ENCODE peak calls at places on chromosomes 3 and 15, in eight cellular contexts. S is body of pancreas, O is endodermal cell, J is AG04450, U is suprapubic skin, C is heart right ventricle, P is GM23338, G is lower lobe of right lung. Z is an unnamed sample.

GRCh38 chr3:42172047-42172654 is 81.0 kb downstream of the TRAK1 start:
- DNase-seq in O (no peak), J (no peak), G (no peak), C (no peak), U (no peak), S (no peak), P (no peak), Z (no peak)

GRCh38 chr15:42577514-42578031 is 2.2 kb downstream of the STARD9 start:
- DNase-seq in O (peak; percentile 60), P (no peak), C (no peak), G (no peak), J (no peak), U (no peak), S (no peak), Z (no peak)

GRCh38 chr3:127590282-127590592 is 296 bp downstream of the TPRA1 start:
- DNase-seq in C (peak; percentile 42), O (no peak), G (no peak), P (peak; percentile 45), J (no peak), U (no peak), S (no peak), Z (peak; percentile 84)

GRCh38 chr3:61562810-61563613 is 1.6 kb downstream of the PTPRG start:
- DNase-seq in G (peak; percentile 50), S (no peak), U (peak; percentile 64), C (peak; percentile 24), P (peak; percentile 39), O (peak; percentile 79), J (no peak), Z (peak; percentile 73)

GRCh38 chr3:152968388-152969024 is 133.6 kb downstream of the P2RY1 start:
- DNase-seq in C (no peak), U (no peak), O (no peak), J (no peak), S (no peak), G (no peak), P (no peak), Z (no peak)

GRCh38 chr3:31210068-31210650 is 315.7 kb upstream of the GADL1 start:
- DNase-seq in S (no peak), C (no peak), G (no peak), P (peak; percentile 71), O (peak; percentile 71), J (no peak), U (no peak), Z (no peak)

GRCh38 chr3:174270841-174271240 is 588.3 kb upstream of the NAALADL2 start:
- DNase-seq in P (no peak), S (no peak), O (no peak), J (peak; percentile 37), C (no peak), G (no peak), U (no peak), Z (no peak)

GRCh38 chr3:59121346-59122144 is 71.7 kb upstream of the CFAP20DC start:
- DNase-seq in S (no peak), J (no peak), U (no peak), P (peak; percentile 42), O (peak; percentile 55), G (no peak), C (no peak), Z (peak; percentile 31)

GRCh38 chr3:150057227-150057626 is 86.5 kb upstream of the PFN2 start:
- DNase-seq in O (no peak), G (no peak), P (no peak), S (no peak), U (no peak), J (no peak), C (no peak), Z (no peak)

GRCh38 chr3:11154953-11155325 is 646 bp downstream of the HRH1 start:
- DNase-seq in S (no peak), P (peak; percentile 60), U (no peak), G (no peak), J (no peak), C (no peak), O (peak; percentile 79), Z (peak; percentile 77)

GRCh38 chr3:48655586-48655985 is 7.1 kb downstream of the CELSR3 start:
- DNase-seq in S (no peak), U (no peak), O (no peak), P (no peak), G (peak; percentile 67), C (no peak), J (no peak), Z (no peak)

DNA sequence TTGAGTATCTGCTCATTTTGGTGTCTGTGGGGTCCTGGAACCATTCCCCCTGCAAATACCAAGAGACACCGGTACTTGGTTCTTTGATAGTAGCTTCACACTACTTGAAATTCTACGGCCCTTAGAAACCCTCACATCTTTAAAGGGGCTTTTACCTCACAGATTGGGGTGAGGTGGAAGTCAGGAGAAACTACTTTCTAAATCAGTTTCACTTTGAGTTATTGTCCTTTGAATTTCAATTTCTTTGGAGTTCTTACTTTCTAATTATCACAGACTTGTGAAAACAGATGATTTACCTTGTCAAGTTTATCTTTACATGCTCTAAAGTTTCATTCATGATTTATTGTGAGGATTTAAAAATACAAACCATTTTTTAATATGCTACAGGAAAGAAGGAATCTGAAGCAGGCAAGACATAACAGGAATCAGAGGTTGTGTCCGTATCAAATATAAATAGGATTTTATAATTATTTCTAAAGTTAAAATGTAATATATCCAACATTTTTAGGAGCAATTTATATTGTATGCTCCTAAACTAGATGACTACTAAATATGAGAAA is 98.9 kb downstream of the NEDD4 start:
- DNase-seq in G (no peak), C (no peak), O (no peak), S (no peak), U (no peak), P (no peak), J (no peak), Z (no peak)
- H3K4me3 ChIP-seq in G (peak overlapping the region; percentile 1), C (peak overlapping the region; percentile 22), O (no peak overlapping the region), S (no peak overlapping the region), U (no peak overlapping the region), P (no peak overlapping the region), J (no peak overlapping the region), Z (no peak overlapping the region)

GRCh38 chr3:123336441-123336851 is 112.4 kb downstream of the ADCY5 start:
- DNase-seq in O (no peak), J (no peak), U (peak; percentile 36), C (no peak), P (no peak), S (no peak), G (no peak), Z (no peak)

GRCh38 chr3:123338021-123338619 is 110.8 kb downstream of the ADCY5 start:
- DNase-seq in C (no peak), O (no peak), S (peak; percentile 71), J (no peak), G (no peak), U (peak; percentile 53), P (no peak), Z (no peak)

GRCh38 chr3:123336001-123336400 is 112.9 kb downstream of the ADCY5 start:
- DNase-seq in J (no peak), U (no peak), G (no peak), C (no peak), S (no peak), P (no peak), O (no peak), Z (no peak)

GRCh38 chr3:123338620-123339061 is 110.2 kb downstream of the ADCY5 start:
- DNase-seq in G (no peak), O (no peak), C (peak; percentile 71), P (no peak), U (peak; percentile 38), S (no peak), J (no peak), Z (no peak)

DNA sequence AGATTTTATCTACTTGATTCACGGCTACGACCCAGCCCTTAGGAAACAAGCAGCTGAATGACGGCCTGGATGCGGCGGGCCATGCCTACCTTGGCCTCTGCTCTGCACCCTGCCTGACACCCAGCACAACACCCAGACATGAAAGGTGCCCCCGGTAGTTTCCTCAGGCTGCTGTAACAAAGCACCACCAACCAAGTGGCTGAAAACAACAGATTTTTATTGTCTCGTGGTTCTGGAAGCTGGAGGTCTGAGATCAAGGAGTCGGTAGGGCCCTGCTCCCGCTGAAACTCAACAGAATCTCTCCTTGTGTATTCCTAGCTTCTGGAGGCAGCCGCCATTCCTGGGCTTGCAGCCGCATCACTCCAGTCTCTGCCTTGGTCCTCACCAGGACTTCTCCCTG is 111.7 kb downstream of the ADCY5 start:
- DNase-seq in P (no peak), G (no peak), O (no peak), S (no peak), U (peak; percentile 20), J (no peak), C (no peak), Z (no peak)
- H3K27me3 ChIP-seq in P (no peaks in the 10 kb centered on the region), G (no peaks in the 10 kb centered on the region), O (no peaks in the 10 kb centered on the region), S (no peaks in the 10 kb centered on the region), U (no peaks in the 10 kb centered on the region), J (peaks cover 41% of the 10 kb centered on the region), C (no peaks in the 10 kb centered on the region), Z (no peaks in the 10 kb centered on the region)

DNA sequence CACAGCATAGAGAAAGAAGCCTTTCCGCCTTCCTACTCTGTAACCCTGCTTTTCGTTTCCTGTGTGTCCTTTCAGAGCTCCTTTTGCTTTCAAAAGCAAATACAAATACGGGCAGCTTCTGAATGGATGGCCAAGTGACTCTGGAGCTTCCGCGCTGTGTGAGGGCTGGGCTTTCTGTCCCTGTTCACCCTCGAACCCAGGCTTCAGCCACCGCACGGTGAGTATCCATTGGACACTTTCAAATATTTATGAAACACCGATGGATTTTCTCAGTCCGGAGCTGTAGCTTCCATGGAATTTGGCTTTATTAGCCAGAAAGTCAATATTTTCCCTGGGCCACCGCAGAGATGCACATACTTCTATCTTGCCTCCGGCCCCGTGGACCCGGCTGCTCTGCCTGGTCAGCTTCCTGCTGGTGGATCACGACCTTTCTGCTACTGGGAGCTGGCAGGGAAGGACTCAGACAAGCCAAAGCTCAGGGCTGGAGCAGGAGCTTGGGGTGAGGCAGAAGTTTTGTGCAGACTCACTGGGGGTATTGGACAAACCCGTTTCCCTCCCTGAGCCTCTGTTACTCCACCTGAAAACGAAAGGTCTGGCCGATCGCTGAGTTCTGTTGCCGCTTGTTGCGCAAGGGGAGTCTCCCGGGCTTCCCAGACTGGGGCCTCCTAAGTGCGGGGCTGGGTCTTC is 63.6 kb downstream of the LINGO1 start:
- DNase-seq in S (peak; percentile 4), U (no peak), G (peak; percentile 64), C (no peak), P (peak; percentile 38), O (no peak), J (no peak), Z (no peak)
- H3K4me3 ChIP-seq in S (no peak overlapping the region), U (peak overlapping the region; percentile 27), G (peak overlapping the region; percentile 48), C (peak overlapping the region; percentile 30), P (no peak overlapping the region), O (no peak overlapping the region), J (peak overlapping the region; percentile 25), Z (no peak overlapping the region)

GRCh38 chr15:76061700-76062099 is 1.9 kb downstream of the TMEM266 start:
- DNase-seq in O (no peak), C (no peak), S (no peak), G (no peak), J (no peak), U (no peak), P (no peak), Z (no peak)
- H3K27me3 ChIP-seq in O (peaks cover 18% of the 10 kb centered on the region), C (peaks cover 58% of the 10 kb centered on the region), S (no peaks in the 10 kb centered on the region), G (peaks cover 25% of the 10 kb centered on the region), J (peaks cover 70% of the 10 kb centered on the region), U (peaks cover 12% of the 10 kb centered on the region), P (peaks cover 25% of the 10 kb centered on the region), Z (peaks cover 14% of the 10 kb centered on the region)

DNA sequence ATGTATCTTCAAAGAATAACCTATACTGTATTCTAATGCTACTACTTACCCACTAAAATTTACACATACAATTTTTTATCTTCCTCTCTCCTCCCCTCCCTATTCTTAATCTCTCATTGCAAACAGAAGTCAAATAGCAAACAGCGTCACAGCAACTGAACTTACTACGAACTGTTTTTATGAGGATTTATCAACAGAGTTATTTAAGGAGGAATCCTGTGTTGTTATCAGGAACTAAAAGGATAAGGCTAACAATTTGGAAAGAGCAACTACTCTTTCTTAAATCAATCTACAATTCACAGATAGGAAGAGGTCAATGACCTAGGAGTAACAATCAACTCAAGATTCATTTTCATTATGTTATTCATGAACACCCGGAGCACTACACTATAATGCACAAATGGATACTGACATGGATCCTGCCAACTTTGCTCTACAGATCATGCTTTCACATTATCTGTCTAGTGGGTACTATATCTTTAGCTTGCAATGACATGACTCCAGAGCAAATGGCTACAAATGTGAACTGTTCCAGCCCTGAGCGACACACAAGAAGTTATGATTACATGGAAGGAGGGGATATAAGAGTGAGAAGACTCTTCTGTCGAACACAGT is 971 bp downstream of the FGF7 start:
- DNase-seq in J (no peak), U (no peak), O (no peak), C (no peak), P (no peak), S (no peak), G (no peak), Z (no peak)
- H3K4me3 ChIP-seq in J (peak overlapping the region; percentile 66), U (peak overlapping the region; percentile 41), O (no peak overlapping the region), C (peak overlapping the region; percentile 50), P (no peak overlapping the region), S (no peak overlapping the region), G (peak overlapping the region; percentile 47), Z (no peak overlapping the region)